ENCODE peak calls at places on chromosomes 1 and 21, in five cellular contexts. D is HCT116, Z is GM12878, O is SK-N-SH, M is K562. K is an unnamed sample.

GRCh38 chr1:236845830-236846229 is 50.7 kb downstream of the MTR start:
- DNase-seq in D (no peak), Z (no peak), O (no peak), M (no peak), K (no peak)

GRCh38 chr1:94773296-94773809 is 46.8 kb upstream of the SLC44A3 start:
- DNase-seq in D (no peak), Z (no peak), O (no peak), M (no peak), K (no peak)

GRCh38 chr1:47709302-47710074 is 271.6 kb downstream of the FOXD2 start:
- DNase-seq in D (no peak), Z (no peak), O (peak; percentile 88), M (peak; percentile 48), K (no peak)

GRCh38 chr1:50108497-50109073 is at the start of gene ELAVL4:
- DNase-seq in D (no peak), Z (no peak), O (peak; percentile 40), M (no peak), K (no peak)

GRCh38 chr1:42155362-42155761 is 2.2 kb downstream of the GUCA2B start:
- DNase-seq in D (no peak), Z (no peak), O (no peak), M (no peak), K (no peak)

GRCh38 chr1:185305419-185305818 is 11.6 kb downstream of the IVNS1ABP start:
- DNase-seq in D (no peak), Z (no peak), O (no peak), M (no peak), K (no peak)

GRCh38 chr1:155093938-155094621 is 15.4 kb downstream of the EFNA3 start:
- DNase-seq in D (peak; percentile 35), Z (no peak), O (peak; percentile 77), M (peak; percentile 65), K (no peak)

GRCh38 chr1:1387098-1388077 is 11.7 kb downstream of the CCNL2 start:
- DNase-seq in D (no peak), Z (no peak), O (no peak), M (no peak), K (no peak)

GRCh38 chr1:2468041-2468472 is 8.0 kb upstream of the PLCH2 start:
- DNase-seq in D (no peak), Z (no peak), O (peak; percentile 65), M (peak; percentile 78), K (no peak)

GRCh38 chr21:41581592-41582228 is 73.8 kb upstream of the TMPRSS2 start:
- DNase-seq in D (no peak), Z (no peak), O (no peak), M (no peak), K (no peak)

GRCh38 chr1:181239086-181239485 is 150.6 kb downstream of the IER5 start:
- DNase-seq in D (no peak), Z (no peak), O (no peak), M (no peak), K (no peak)

GRCh38 chr1:113677250-113678158 is 81.8 kb downstream of the PHTF1 start:
- DNase-seq in D (peak; percentile 44), Z (no peak), O (peak; percentile 74), M (peak; percentile 80), K (peak; percentile 47)

GRCh38 chr21:14479387-14479786 is 66.7 kb downstream of the SAMSN1 start:
- DNase-seq in D (no peak), Z (no peak), O (no peak), M (no peak), K (no peak)

GRCh38 chr1:208211901-208212843 is 32.0 kb downstream of the PLXNA2 start:
- DNase-seq in D (no peak), Z (no peak), O (no peak), M (no peak), K (no peak)

GRCh38 chr1:109569323-109569722 is 20.9 kb downstream of the GNAI3 start:
- DNase-seq in D (no peak), Z (no peak), O (no peak), M (no peak), K (no peak)

GRCh38 chr1:95018602-95019369 is 54.0 kb downstream of the ALG14 start:
- DNase-seq in D (no peak), Z (no peak), O (no peak), M (no peak), K (no peak)

GRCh38 chr1:48923116-48923515 is 146.4 kb upstream of the BEND5 start:
- DNase-seq in D (no peak), Z (no peak), O (no peak), M (no peak), K (no peak)

GRCh38 chr1:211577826-211578639 is 928 bp downstream of the SLC30A1 start:
- DNase-seq in D (no peak), Z (no peak), O (peak; percentile 86), M (peak; percentile 79), K (peak; percentile 42)

GRCh38 chr1:248696261-248696660 is 6.3 kb downstream of the OR14I1 start:
- DNase-seq in D (no peak), Z (no peak), O (peak; percentile 15), M (no peak), K (no peak)

GRCh38 chr1:226322986-226323385 is 14.0 kb upstream of the LIN9 start:
- DNase-seq in D (no peak), Z (no peak), O (no peak), M (no peak), K (no peak)

GRCh38 chr1:14943516-14943851 is 210.1 kb upstream of the TMEM51 start:
- DNase-seq in D (no peak), Z (no peak), O (no peak), M (no peak), K (no peak)
- H3K4me1 ChIP-seq in D (no peaks in the 10 kb centered on the region), Z (no peaks in the 10 kb centered on the region), O (peaks cover 41% of the 10 kb centered on the region), M (peaks cover 20% of the 10 kb centered on the region), K (no peaks in the 10 kb centered on the region)

GRCh38 chr1:57678138-57678537 is 254.3 kb upstream of the DAB1 start:
- DNase-seq in D (no peak), Z (no peak), O (no peak), M (no peak), K (no peak)
- TF ChIP-seq REST in D (no peak), Z (no peak), O (no peak), M (no peak), K (no peak)

DNA sequence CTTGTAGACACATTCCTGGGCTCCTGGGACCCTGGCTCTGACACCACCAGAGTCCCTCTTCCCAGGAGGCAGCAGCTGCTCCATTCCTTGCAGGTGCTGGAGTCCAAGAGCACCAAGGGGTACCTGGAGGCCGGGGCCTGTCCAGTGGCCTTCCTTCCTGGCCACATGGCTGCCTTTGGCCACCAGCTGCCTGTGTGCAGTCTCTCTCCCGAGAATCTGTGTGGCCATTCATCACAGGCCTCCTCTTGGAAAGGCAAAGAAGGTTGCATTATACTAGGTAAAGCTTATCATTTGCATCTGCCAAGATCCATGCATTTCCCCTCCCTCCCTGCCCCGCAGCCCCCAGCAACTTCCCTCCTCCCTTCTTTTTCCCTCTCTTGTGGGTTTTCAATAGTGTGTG is 48.9 kb upstream of the OLIG2 start:
- DNase-seq in D (no peak), Z (no peak), O (no peak), M (no peak), K (no peak)
- TF ChIP-seq SIN3A in D (no peak), Z (no peak), O (no peak), M (no peak), K (no peak)

GRCh38 chr21:46021978-46022544 is 40.5 kb downstream of the COL6A1 start:
- DNase-seq in D (no peak), Z (no peak), O (no peak), M (no peak), K (no peak)
- H3K4me1 ChIP-seq in D (no peaks in the 10 kb centered on the region), Z (no peaks in the 10 kb centered on the region), O (no peaks in the 10 kb centered on the region), M (peaks cover 13% of the 10 kb centered on the region), K (no peaks in the 10 kb centered on the region)